ENCODE peak calls at places on chromosomes 7 and 10, in nine cellular contexts. C, Q, D, X, B, G, R, I and P are unnamed samples.
A peak's percentile ranks its signal among the peaks of the same experiment; 100 is the strongest.

GRCh38 chr7:644381-645305 is 81.9 kb upstream of the DNAAF5 start:
- DNase-seq in C (no peak), D (no peak), B (no peak), Q (no peak), R (no peak), I (no peak), G (peak; percentile 31), X (peak; percentile 44), P (no peak)

GRCh38 chr10:101303087-101303753 is 50.7 kb upstream of the BTRC start:
- DNase-seq in I (no peak), B (no peak), D (no peak), Q (peak; percentile 46), X (no peak), R (no peak), G (no peak), C (no peak), P (no peak)

GRCh38 chr10:126315471-126316177 is 72.7 kb downstream of the ADAM12 start:
- DNase-seq in R (no peak), G (no peak), Q (no peak), C (no peak), I (no peak), D (no peak), X (no peak), B (no peak), P (no peak)

GRCh38 chr7:120842131-120842621 is 15.8 kb downstream of the TSPAN12 start:
- DNase-seq in X (no peak), G (no peak), C (no peak), I (no peak), R (no peak), D (no peak), Q (no peak), B (no peak), P (no peak)

GRCh38 chr7:74343281-74344127 is 54.3 kb downstream of the CLIP2 start:
- DNase-seq in R (peak; percentile 17), Q (no peak), C (no peak), X (no peak), B (peak; percentile 12), G (no peak), I (no peak), D (no peak), P (no peak)

GRCh38 chr7:23811540-23811939 is 101.5 kb downstream of the STK31 start:
- DNase-seq in I (no peak), X (no peak), R (peak; percentile 42), D (no peak), C (no peak), B (no peak), G (no peak), Q (peak; percentile 39), P (no peak)

GRCh38 chr10:11551915-11552602 is 59.4 kb downstream of the USP6NL start:
- DNase-seq in X (no peak), G (no peak), C (no peak), D (no peak), B (no peak), Q (peak; percentile 1), I (no peak), R (peak; percentile 91), P (no peak)

GRCh38 chr7:44291066-44291732 is 34.2 kb downstream of the CAMK2B start:
- DNase-seq in I (no peak), R (no peak), C (peak; percentile 1), X (peak; percentile 32), Q (no peak), B (peak; percentile 1), D (no peak), G (peak; percentile 88), P (no peak)

GRCh38 chr10:110789604-110790428 is 81.9 kb upstream of the PDCD4 start:
- DNase-seq in G (no peak), D (no peak), X (no peak), B (no peak), C (no peak), I (no peak), R (no peak), Q (peak; percentile 79), P (no peak)

GRCh38 chr7:134893920-134894319 is 92.4 kb upstream of the AGBL3 start:
- DNase-seq in D (no peak), X (no peak), C (no peak), B (no peak), R (no peak), Q (no peak), I (no peak), G (no peak), P (no peak)

GRCh38 chr7:94087664-94088352 is 83.7 kb upstream of the BET1 start:
- DNase-seq in D (peak; percentile 55), R (peak; percentile 89), G (peak; percentile 20), Q (peak; percentile 83), X (peak; percentile 46), I (no peak), C (peak; percentile 20), B (peak; percentile 72), P (no peak)